ENCODE peak calls at places on chromosomes 16 and 17, in nine cellular contexts. One of them, this sample, is unnamed.
A peak's percentile ranks its signal among the peaks of the same experiment; 100 is the strongest.

GRCh38 chr16:21101631-21102420 is 48.8 kb downstream of the DNAH3 start:
- DNase-seq in activated CD4-positive, alpha-beta T cell treated with anti-CD3 and anti-CD28 coated beads for 1 hour: no peak
- DNase-seq in EH: peak; percentile 22
- DNase-seq in sciatic nerve: no peak
- DNase-seq in activated CD8-positive, alpha-beta memory T cell treated with anti-CD3 and anti-CD28 coated beads, Interleukin-2, amount 10 ng/mL, durations not matched to agents 7 days and 5 days: no peak
- DNase-seq in ureter: no peak
- DNase-seq in activated CD4-positive, CD25-positive, alpha-beta regulatory T cell treated with anti-CD3 and anti-CD28 coated beads, Interleukin-2, amount 50 U/mL, for 16 hours: no peak
- DNase-seq in LHCN-M2: peak; percentile 41
- DNase-seq in neural progenitor cell: peak; percentile 54
- DNase-seq in this sample: peak; percentile 38

GRCh38 chr16:54125751-54126655 is 160.6 kb downstream of the IRX3 start:
- DNase-seq in ureter: no peak
- DNase-seq in EH: no peak
- DNase-seq in activated CD8-positive, alpha-beta memory T cell treated with anti-CD3 and anti-CD28 coated beads, Interleukin-2, amount 10 ng/mL, durations not matched to agents 7 days and 5 days: no peak
- DNase-seq in sciatic nerve: no peak
- DNase-seq in activated CD4-positive, CD25-positive, alpha-beta regulatory T cell treated with anti-CD3 and anti-CD28 coated beads, Interleukin-2, amount 50 U/mL, for 16 hours: no peak
- DNase-seq in activated CD4-positive, alpha-beta T cell treated with anti-CD3 and anti-CD28 coated beads for 1 hour: no peak
- DNase-seq in LHCN-M2: no peak
- DNase-seq in neural progenitor cell: no peak
- DNase-seq in this sample: no peak

GRCh38 chr17:1752425-1752941 is 9.4 kb upstream of the SERPINF1 start:
- DNase-seq in sciatic nerve: no peak
- DNase-seq in activated CD4-positive, CD25-positive, alpha-beta regulatory T cell treated with anti-CD3 and anti-CD28 coated beads, Interleukin-2, amount 50 U/mL, for 16 hours: no peak
- DNase-seq in activated CD8-positive, alpha-beta memory T cell treated with anti-CD3 and anti-CD28 coated beads, Interleukin-2, amount 10 ng/mL, durations not matched to agents 7 days and 5 days: no peak
- DNase-seq in LHCN-M2: no peak
- DNase-seq in neural progenitor cell: no peak
- DNase-seq in activated CD4-positive, alpha-beta T cell treated with anti-CD3 and anti-CD28 coated beads for 1 hour: no peak
- DNase-seq in ureter: no peak
- DNase-seq in EH: no peak
- DNase-seq in this sample: no peak

GRCh38 chr17:81582341-81582740 is 30.2 kb upstream of the FAAP100 start:
- DNase-seq in EH: peak; percentile 80
- DNase-seq in activated CD4-positive, CD25-positive, alpha-beta regulatory T cell treated with anti-CD3 and anti-CD28 coated beads, Interleukin-2, amount 50 U/mL, for 16 hours: no peak
- DNase-seq in activated CD8-positive, alpha-beta memory T cell treated with anti-CD3 and anti-CD28 coated beads, Interleukin-2, amount 10 ng/mL, durations not matched to agents 7 days and 5 days: no peak
- DNase-seq in activated CD4-positive, alpha-beta T cell treated with anti-CD3 and anti-CD28 coated beads for 1 hour: no peak
- DNase-seq in neural progenitor cell: no peak
- DNase-seq in LHCN-M2: peak; percentile 51
- DNase-seq in sciatic nerve: no peak
- DNase-seq in ureter: no peak
- DNase-seq in this sample: no peak

GRCh38 chr17:42895185-42895555 is 5.4 kb upstream of the G6PC1 start:
- DNase-seq in activated CD4-positive, CD25-positive, alpha-beta regulatory T cell treated with anti-CD3 and anti-CD28 coated beads, Interleukin-2, amount 50 U/mL, for 16 hours: no peak
- DNase-seq in LHCN-M2: peak; percentile 53
- DNase-seq in ureter: peak; percentile 54
- DNase-seq in EH: peak; percentile 86
- DNase-seq in activated CD4-positive, alpha-beta T cell treated with anti-CD3 and anti-CD28 coated beads for 1 hour: no peak
- DNase-seq in neural progenitor cell: no peak
- DNase-seq in sciatic nerve: no peak
- DNase-seq in activated CD8-positive, alpha-beta memory T cell treated with anti-CD3 and anti-CD28 coated beads, Interleukin-2, amount 10 ng/mL, durations not matched to agents 7 days and 5 days: no peak
- DNase-seq in this sample: no peak

GRCh38 chr17:40445769-40446468 is 2.7 kb downstream of the IGFBP4 start:
- DNase-seq in ureter: no peak
- DNase-seq in activated CD8-positive, alpha-beta memory T cell treated with anti-CD3 and anti-CD28 coated beads, Interleukin-2, amount 10 ng/mL, durations not matched to agents 7 days and 5 days: no peak
- DNase-seq in sciatic nerve: no peak
- DNase-seq in neural progenitor cell: no peak
- DNase-seq in LHCN-M2: peak; percentile 75
- DNase-seq in activated CD4-positive, alpha-beta T cell treated with anti-CD3 and anti-CD28 coated beads for 1 hour: no peak
- DNase-seq in EH: peak; percentile 51
- DNase-seq in activated CD4-positive, CD25-positive, alpha-beta regulatory T cell treated with anti-CD3 and anti-CD28 coated beads, Interleukin-2, amount 50 U/mL, for 16 hours: no peak
- DNase-seq in this sample: no peak

GRCh38 chr16:50719401-50720337 is 22.2 kb upstream of the CYLD start:
- DNase-seq in LHCN-M2: no peak
- DNase-seq in ureter: no peak
- DNase-seq in EH: no peak
- DNase-seq in activated CD4-positive, CD25-positive, alpha-beta regulatory T cell treated with anti-CD3 and anti-CD28 coated beads, Interleukin-2, amount 50 U/mL, for 16 hours: no peak
- DNase-seq in neural progenitor cell: no peak
- DNase-seq in activated CD4-positive, alpha-beta T cell treated with anti-CD3 and anti-CD28 coated beads for 1 hour: no peak
- DNase-seq in activated CD8-positive, alpha-beta memory T cell treated with anti-CD3 and anti-CD28 coated beads, Interleukin-2, amount 10 ng/mL, durations not matched to agents 7 days and 5 days: no peak
- DNase-seq in sciatic nerve: no peak
- DNase-seq in this sample: no peak

GRCh38 chr16:85399583-85400284 is 213.4 kb upstream of the GSE1 start:
- DNase-seq in activated CD4-positive, CD25-positive, alpha-beta regulatory T cell treated with anti-CD3 and anti-CD28 coated beads, Interleukin-2, amount 50 U/mL, for 16 hours: no peak
- DNase-seq in activated CD8-positive, alpha-beta memory T cell treated with anti-CD3 and anti-CD28 coated beads, Interleukin-2, amount 10 ng/mL, durations not matched to agents 7 days and 5 days: no peak
- DNase-seq in LHCN-M2: no peak
- DNase-seq in neural progenitor cell: no peak
- DNase-seq in activated CD4-positive, alpha-beta T cell treated with anti-CD3 and anti-CD28 coated beads for 1 hour: no peak
- DNase-seq in sciatic nerve: peak; percentile 45
- DNase-seq in ureter: peak; percentile 32
- DNase-seq in EH: no peak
- DNase-seq in this sample: no peak

GRCh38 chr16:10083301-10083700 is 98.9 kb downstream of the GRIN2A start:
- DNase-seq in neural progenitor cell: no peak
- DNase-seq in sciatic nerve: no peak
- DNase-seq in activated CD4-positive, CD25-positive, alpha-beta regulatory T cell treated with anti-CD3 and anti-CD28 coated beads, Interleukin-2, amount 50 U/mL, for 16 hours: no peak
- DNase-seq in activated CD4-positive, alpha-beta T cell treated with anti-CD3 and anti-CD28 coated beads for 1 hour: no peak
- DNase-seq in activated CD8-positive, alpha-beta memory T cell treated with anti-CD3 and anti-CD28 coated beads, Interleukin-2, amount 10 ng/mL, durations not matched to agents 7 days and 5 days: no peak
- DNase-seq in ureter: no peak
- DNase-seq in EH: no peak
- DNase-seq in LHCN-M2: no peak
- DNase-seq in this sample: no peak

GRCh38 chr16:87829123-87829980 is 40.0 kb downstream of the SLC7A5 start:
- DNase-seq in activated CD4-positive, alpha-beta T cell treated with anti-CD3 and anti-CD28 coated beads for 1 hour: no peak
- DNase-seq in sciatic nerve: no peak
- DNase-seq in EH: no peak
- DNase-seq in ureter: no peak
- DNase-seq in LHCN-M2: no peak
- DNase-seq in activated CD8-positive, alpha-beta memory T cell treated with anti-CD3 and anti-CD28 coated beads, Interleukin-2, amount 10 ng/mL, durations not matched to agents 7 days and 5 days: no peak
- DNase-seq in neural progenitor cell: no peak
- DNase-seq in activated CD4-positive, CD25-positive, alpha-beta regulatory T cell treated with anti-CD3 and anti-CD28 coated beads, Interleukin-2, amount 50 U/mL, for 16 hours: no peak
- DNase-seq in this sample: no peak

GRCh38 chr16:77437859-77438258 is 3.0 kb upstream of the ADAMTS18 start:
- DNase-seq in activated CD4-positive, alpha-beta T cell treated with anti-CD3 and anti-CD28 coated beads for 1 hour: no peak
- DNase-seq in EH: peak; percentile 1
- DNase-seq in activated CD8-positive, alpha-beta memory T cell treated with anti-CD3 and anti-CD28 coated beads, Interleukin-2, amount 10 ng/mL, durations not matched to agents 7 days and 5 days: no peak
- DNase-seq in activated CD4-positive, CD25-positive, alpha-beta regulatory T cell treated with anti-CD3 and anti-CD28 coated beads, Interleukin-2, amount 50 U/mL, for 16 hours: no peak
- DNase-seq in LHCN-M2: peak; percentile 17
- DNase-seq in sciatic nerve: no peak
- DNase-seq in ureter: no peak
- DNase-seq in neural progenitor cell: peak; percentile 48
- DNase-seq in this sample: no peak

GRCh38 chr16:3576211-3576610 is 992 bp downstream of the NLRC3 start:
- DNase-seq in LHCN-M2: no peak
- DNase-seq in EH: no peak
- DNase-seq in ureter: no peak
- DNase-seq in neural progenitor cell: no peak
- DNase-seq in activated CD4-positive, CD25-positive, alpha-beta regulatory T cell treated with anti-CD3 and anti-CD28 coated beads, Interleukin-2, amount 50 U/mL, for 16 hours: no peak
- DNase-seq in activated CD4-positive, alpha-beta T cell treated with anti-CD3 and anti-CD28 coated beads for 1 hour: no peak
- DNase-seq in activated CD8-positive, alpha-beta memory T cell treated with anti-CD3 and anti-CD28 coated beads, Interleukin-2, amount 10 ng/mL, durations not matched to agents 7 days and 5 days: peak; percentile 59
- DNase-seq in sciatic nerve: no peak
- DNase-seq in this sample: no peak

GRCh38 chr16:89923640-89924297 is 627 bp downstream of the TUBB3 start:
- DNase-seq in LHCN-M2: no peak
- DNase-seq in EH: no peak
- DNase-seq in activated CD4-positive, alpha-beta T cell treated with anti-CD3 and anti-CD28 coated beads for 1 hour: no peak
- DNase-seq in neural progenitor cell: peak; percentile 75
- DNase-seq in ureter: no peak
- DNase-seq in activated CD8-positive, alpha-beta memory T cell treated with anti-CD3 and anti-CD28 coated beads, Interleukin-2, amount 10 ng/mL, durations not matched to agents 7 days and 5 days: no peak
- DNase-seq in activated CD4-positive, CD25-positive, alpha-beta regulatory T cell treated with anti-CD3 and anti-CD28 coated beads, Interleukin-2, amount 50 U/mL, for 16 hours: no peak
- DNase-seq in sciatic nerve: no peak
- DNase-seq in this sample: peak; percentile 62

GRCh38 chr16:81939164-81940067 is 71.9 kb downstream of the SDR42E1 start:
- DNase-seq in sciatic nerve: no peak
- DNase-seq in activated CD4-positive, alpha-beta T cell treated with anti-CD3 and anti-CD28 coated beads for 1 hour: no peak
- DNase-seq in neural progenitor cell: peak; percentile 57
- DNase-seq in EH: no peak
- DNase-seq in ureter: no peak
- DNase-seq in LHCN-M2: no peak
- DNase-seq in activated CD8-positive, alpha-beta memory T cell treated with anti-CD3 and anti-CD28 coated beads, Interleukin-2, amount 10 ng/mL, durations not matched to agents 7 days and 5 days: no peak
- DNase-seq in activated CD4-positive, CD25-positive, alpha-beta regulatory T cell treated with anti-CD3 and anti-CD28 coated beads, Interleukin-2, amount 50 U/mL, for 16 hours: no peak
- DNase-seq in this sample: peak; percentile 44

GRCh38 chr17:559699-560378 is 154.8 kb downstream of the VPS53 start:
- DNase-seq in activated CD4-positive, alpha-beta T cell treated with anti-CD3 and anti-CD28 coated beads for 1 hour: no peak
- DNase-seq in activated CD4-positive, CD25-positive, alpha-beta regulatory T cell treated with anti-CD3 and anti-CD28 coated beads, Interleukin-2, amount 50 U/mL, for 16 hours: no peak
- DNase-seq in ureter: no peak
- DNase-seq in neural progenitor cell: no peak
- DNase-seq in EH: peak; percentile 96
- DNase-seq in sciatic nerve: no peak
- DNase-seq in activated CD8-positive, alpha-beta memory T cell treated with anti-CD3 and anti-CD28 coated beads, Interleukin-2, amount 10 ng/mL, durations not matched to agents 7 days and 5 days: no peak
- DNase-seq in LHCN-M2: peak; percentile 99
- DNase-seq in this sample: no peak

GRCh38 chr16:30092373-30093010 is 768 bp upstream of the TBX6 start:
- DNase-seq in activated CD8-positive, alpha-beta memory T cell treated with anti-CD3 and anti-CD28 coated beads, Interleukin-2, amount 10 ng/mL, durations not matched to agents 7 days and 5 days: peak; percentile 87
- DNase-seq in EH: peak; percentile 43
- DNase-seq in neural progenitor cell: peak; percentile 83
- DNase-seq in LHCN-M2: peak; percentile 51
- DNase-seq in activated CD4-positive, alpha-beta T cell treated with anti-CD3 and anti-CD28 coated beads for 1 hour: no peak
- DNase-seq in activated CD4-positive, CD25-positive, alpha-beta regulatory T cell treated with anti-CD3 and anti-CD28 coated beads, Interleukin-2, amount 50 U/mL, for 16 hours: peak; percentile 26
- DNase-seq in sciatic nerve: peak; percentile 81
- DNase-seq in ureter: peak; percentile 79
- DNase-seq in this sample: peak; percentile 93

GRCh38 chr17:9071921-9072503 is 50.7 kb downstream of the NTN1 start:
- DNase-seq in LHCN-M2: no peak
- DNase-seq in activated CD4-positive, alpha-beta T cell treated with anti-CD3 and anti-CD28 coated beads for 1 hour: no peak
- DNase-seq in neural progenitor cell: no peak
- DNase-seq in activated CD8-positive, alpha-beta memory T cell treated with anti-CD3 and anti-CD28 coated beads, Interleukin-2, amount 10 ng/mL, durations not matched to agents 7 days and 5 days: no peak
- DNase-seq in EH: no peak
- DNase-seq in sciatic nerve: no peak
- DNase-seq in ureter: no peak
- DNase-seq in activated CD4-positive, CD25-positive, alpha-beta regulatory T cell treated with anti-CD3 and anti-CD28 coated beads, Interleukin-2, amount 50 U/mL, for 16 hours: no peak
- DNase-seq in this sample: no peak

GRCh38 chr16:50742521-50743150 is 750 bp downstream of the CYLD start:
- DNase-seq in activated CD4-positive, alpha-beta T cell treated with anti-CD3 and anti-CD28 coated beads for 1 hour: peak; percentile 29
- DNase-seq in EH: peak; percentile 76
- DNase-seq in neural progenitor cell: peak; percentile 60
- DNase-seq in sciatic nerve: peak; percentile 66
- DNase-seq in ureter: peak; percentile 56
- DNase-seq in activated CD4-positive, CD25-positive, alpha-beta regulatory T cell treated with anti-CD3 and anti-CD28 coated beads, Interleukin-2, amount 50 U/mL, for 16 hours: peak; percentile 24
- DNase-seq in LHCN-M2: peak; percentile 58
- DNase-seq in activated CD8-positive, alpha-beta memory T cell treated with anti-CD3 and anti-CD28 coated beads, Interleukin-2, amount 10 ng/mL, durations not matched to agents 7 days and 5 days: peak; percentile 70
- DNase-seq in this sample: peak; percentile 67

GRCh38 chr16:4847774-4848587 is 700 bp downstream of the UBN1 start:
- DNase-seq in LHCN-M2: peak; percentile 66
- DNase-seq in activated CD4-positive, alpha-beta T cell treated with anti-CD3 and anti-CD28 coated beads for 1 hour: peak; percentile 19
- DNase-seq in sciatic nerve: peak; percentile 67
- DNase-seq in neural progenitor cell: peak; percentile 75
- DNase-seq in activated CD4-positive, CD25-positive, alpha-beta regulatory T cell treated with anti-CD3 and anti-CD28 coated beads, Interleukin-2, amount 50 U/mL, for 16 hours: peak; percentile 2
- DNase-seq in ureter: peak; percentile 58
- DNase-seq in EH: peak; percentile 66
- DNase-seq in activated CD8-positive, alpha-beta memory T cell treated with anti-CD3 and anti-CD28 coated beads, Interleukin-2, amount 10 ng/mL, durations not matched to agents 7 days and 5 days: peak; percentile 55
- DNase-seq in this sample: peak; percentile 65

GRCh38 chr16:56315955-56316354 is 109.4 kb downstream of the AMFR start:
- DNase-seq in activated CD4-positive, CD25-positive, alpha-beta regulatory T cell treated with anti-CD3 and anti-CD28 coated beads, Interleukin-2, amount 50 U/mL, for 16 hours: no peak
- DNase-seq in sciatic nerve: no peak
- DNase-seq in ureter: no peak
- DNase-seq in neural progenitor cell: no peak
- DNase-seq in EH: no peak
- DNase-seq in activated CD4-positive, alpha-beta T cell treated with anti-CD3 and anti-CD28 coated beads for 1 hour: no peak
- DNase-seq in activated CD8-positive, alpha-beta memory T cell treated with anti-CD3 and anti-CD28 coated beads, Interleukin-2, amount 10 ng/mL, durations not matched to agents 7 days and 5 days: no peak
- DNase-seq in LHCN-M2: no peak
- DNase-seq in this sample: no peak

GRCh38 chr16:80938035-80938927 is 68.4 kb downstream of the CMC2 start:
- DNase-seq in ureter: peak; percentile 74
- DNase-seq in activated CD4-positive, CD25-positive, alpha-beta regulatory T cell treated with anti-CD3 and anti-CD28 coated beads, Interleukin-2, amount 50 U/mL, for 16 hours: no peak
- DNase-seq in LHCN-M2: peak; percentile 72
- DNase-seq in neural progenitor cell: peak; percentile 94
- DNase-seq in sciatic nerve: no peak
- DNase-seq in activated CD8-positive, alpha-beta memory T cell treated with anti-CD3 and anti-CD28 coated beads, Interleukin-2, amount 10 ng/mL, durations not matched to agents 7 days and 5 days: no peak
- DNase-seq in activated CD4-positive, alpha-beta T cell treated with anti-CD3 and anti-CD28 coated beads for 1 hour: no peak
- DNase-seq in EH: peak; percentile 99
- DNase-seq in this sample: no peak

GRCh38 chr16:27366687-27367462 is 35.1 kb upstream of the IL21R start:
- DNase-seq in ureter: no peak
- DNase-seq in activated CD4-positive, CD25-positive, alpha-beta regulatory T cell treated with anti-CD3 and anti-CD28 coated beads, Interleukin-2, amount 50 U/mL, for 16 hours: no peak
- DNase-seq in neural progenitor cell: no peak
- DNase-seq in activated CD4-positive, alpha-beta T cell treated with anti-CD3 and anti-CD28 coated beads for 1 hour: no peak
- DNase-seq in sciatic nerve: no peak
- DNase-seq in activated CD8-positive, alpha-beta memory T cell treated with anti-CD3 and anti-CD28 coated beads, Interleukin-2, amount 10 ng/mL, durations not matched to agents 7 days and 5 days: peak; percentile 60
- DNase-seq in EH: peak; percentile 6
- DNase-seq in LHCN-M2: no peak
- DNase-seq in this sample: no peak

GRCh38 chr16:73143681-73144370 is 95.9 kb upstream of the ZFHX3 start:
- DNase-seq in activated CD4-positive, CD25-positive, alpha-beta regulatory T cell treated with anti-CD3 and anti-CD28 coated beads, Interleukin-2, amount 50 U/mL, for 16 hours: no peak
- DNase-seq in sciatic nerve: no peak
- DNase-seq in neural progenitor cell: no peak
- DNase-seq in activated CD4-positive, alpha-beta T cell treated with anti-CD3 and anti-CD28 coated beads for 1 hour: no peak
- DNase-seq in LHCN-M2: no peak
- DNase-seq in ureter: no peak
- DNase-seq in EH: peak; percentile 60
- DNase-seq in activated CD8-positive, alpha-beta memory T cell treated with anti-CD3 and anti-CD28 coated beads, Interleukin-2, amount 10 ng/mL, durations not matched to agents 7 days and 5 days: no peak
- DNase-seq in this sample: no peak

GRCh38 chr17:19495828-19496227 is 37.8 kb upstream of the SLC47A1 start:
- DNase-seq in LHCN-M2: no peak
- DNase-seq in ureter: no peak
- DNase-seq in EH: no peak
- DNase-seq in activated CD8-positive, alpha-beta memory T cell treated with anti-CD3 and anti-CD28 coated beads, Interleukin-2, amount 10 ng/mL, durations not matched to agents 7 days and 5 days: no peak
- DNase-seq in activated CD4-positive, alpha-beta T cell treated with anti-CD3 and anti-CD28 coated beads for 1 hour: no peak
- DNase-seq in neural progenitor cell: no peak
- DNase-seq in activated CD4-positive, CD25-positive, alpha-beta regulatory T cell treated with anti-CD3 and anti-CD28 coated beads, Interleukin-2, amount 50 U/mL, for 16 hours: no peak
- DNase-seq in sciatic nerve: no peak
- DNase-seq in this sample: no peak

GRCh38 chr17:62125307-62125706 is 60.2 kb upstream of the MED13 start:
- DNase-seq in LHCN-M2: no peak
- DNase-seq in ureter: no peak
- DNase-seq in sciatic nerve: no peak
- DNase-seq in EH: no peak
- DNase-seq in activated CD4-positive, CD25-positive, alpha-beta regulatory T cell treated with anti-CD3 and anti-CD28 coated beads, Interleukin-2, amount 50 U/mL, for 16 hours: no peak
- DNase-seq in activated CD8-positive, alpha-beta memory T cell treated with anti-CD3 and anti-CD28 coated beads, Interleukin-2, amount 10 ng/mL, durations not matched to agents 7 days and 5 days: no peak
- DNase-seq in neural progenitor cell: no peak
- DNase-seq in activated CD4-positive, alpha-beta T cell treated with anti-CD3 and anti-CD28 coated beads for 1 hour: no peak
- DNase-seq in this sample: no peak

GRCh38 chr16:9384141-9384540 is 292.7 kb downstream of the HAPSTR1 start:
- DNase-seq in LHCN-M2: no peak
- DNase-seq in activated CD8-positive, alpha-beta memory T cell treated with anti-CD3 and anti-CD28 coated beads, Interleukin-2, amount 10 ng/mL, durations not matched to agents 7 days and 5 days: no peak
- DNase-seq in ureter: no peak
- DNase-seq in sciatic nerve: no peak
- DNase-seq in neural progenitor cell: no peak
- DNase-seq in EH: no peak
- DNase-seq in activated CD4-positive, alpha-beta T cell treated with anti-CD3 and anti-CD28 coated beads for 1 hour: no peak
- DNase-seq in activated CD4-positive, CD25-positive, alpha-beta regulatory T cell treated with anti-CD3 and anti-CD28 coated beads, Interleukin-2, amount 50 U/mL, for 16 hours: no peak
- DNase-seq in this sample: no peak

GRCh38 chr17:57313276-57313835 is 57.0 kb downstream of the MSI2 start:
- DNase-seq in activated CD8-positive, alpha-beta memory T cell treated with anti-CD3 and anti-CD28 coated beads, Interleukin-2, amount 10 ng/mL, durations not matched to agents 7 days and 5 days: no peak
- DNase-seq in EH: no peak
- DNase-seq in activated CD4-positive, CD25-positive, alpha-beta regulatory T cell treated with anti-CD3 and anti-CD28 coated beads, Interleukin-2, amount 50 U/mL, for 16 hours: no peak
- DNase-seq in neural progenitor cell: peak; percentile 33
- DNase-seq in ureter: no peak
- DNase-seq in sciatic nerve: no peak
- DNase-seq in activated CD4-positive, alpha-beta T cell treated with anti-CD3 and anti-CD28 coated beads for 1 hour: no peak
- DNase-seq in LHCN-M2: no peak
- DNase-seq in this sample: no peak

GRCh38 chr16:49332589-49333267 is 40.9 kb upstream of the C16orf78 start:
- DNase-seq in sciatic nerve: no peak
- DNase-seq in activated CD4-positive, CD25-positive, alpha-beta regulatory T cell treated with anti-CD3 and anti-CD28 coated beads, Interleukin-2, amount 50 U/mL, for 16 hours: no peak
- DNase-seq in LHCN-M2: no peak
- DNase-seq in ureter: no peak
- DNase-seq in neural progenitor cell: peak; percentile 57
- DNase-seq in activated CD8-positive, alpha-beta memory T cell treated with anti-CD3 and anti-CD28 coated beads, Interleukin-2, amount 10 ng/mL, durations not matched to agents 7 days and 5 days: no peak
- DNase-seq in EH: no peak
- DNase-seq in activated CD4-positive, alpha-beta T cell treated with anti-CD3 and anti-CD28 coated beads for 1 hour: no peak
- DNase-seq in this sample: no peak

GRCh38 chr17:30396129-30396528 is 17.4 kb downstream of the CPD start:
- DNase-seq in neural progenitor cell: no peak
- DNase-seq in activated CD8-positive, alpha-beta memory T cell treated with anti-CD3 and anti-CD28 coated beads, Interleukin-2, amount 10 ng/mL, durations not matched to agents 7 days and 5 days: no peak
- DNase-seq in activated CD4-positive, alpha-beta T cell treated with anti-CD3 and anti-CD28 coated beads for 1 hour: no peak
- DNase-seq in ureter: no peak
- DNase-seq in EH: no peak
- DNase-seq in activated CD4-positive, CD25-positive, alpha-beta regulatory T cell treated with anti-CD3 and anti-CD28 coated beads, Interleukin-2, amount 50 U/mL, for 16 hours: no peak
- DNase-seq in sciatic nerve: no peak
- DNase-seq in LHCN-M2: no peak
- DNase-seq in this sample: no peak

GRCh38 chr17:67620088-67620487 is 97.6 kb upstream of the NOL11 start:
- DNase-seq in LHCN-M2: no peak
- DNase-seq in EH: no peak
- DNase-seq in neural progenitor cell: no peak
- DNase-seq in activated CD4-positive, alpha-beta T cell treated with anti-CD3 and anti-CD28 coated beads for 1 hour: no peak
- DNase-seq in activated CD4-positive, CD25-positive, alpha-beta regulatory T cell treated with anti-CD3 and anti-CD28 coated beads, Interleukin-2, amount 50 U/mL, for 16 hours: no peak
- DNase-seq in ureter: no peak
- DNase-seq in sciatic nerve: no peak
- DNase-seq in activated CD8-positive, alpha-beta memory T cell treated with anti-CD3 and anti-CD28 coated beads, Interleukin-2, amount 10 ng/mL, durations not matched to agents 7 days and 5 days: no peak
- DNase-seq in this sample: no peak

This sample was measured in NAMALWA.